ENCODE peak calls at places on chromosome X, in eight cellular contexts. K is stomach, M is ovary, N is transverse colon, I is astrocyte, Y is spleen, R is PC-9, S is left lung. C is an unnamed sample.

GRCh38 chrX:40537310-40537709 is 43.5 kb upstream of the ATP6AP2 start:
- DNase-seq in M (no peak), I (no peak), K (no peak), N (no peak), R (no peak), Y (no peak), S (no peak), C (no peak)

GRCh38 chrX:110182362-110182761 is 135.5 kb downstream of the AMMECR1 start:
- DNase-seq in N (no peak), I (no peak), K (no peak), S (no peak), R (no peak), Y (peak; percentile 35), M (no peak), C (no peak)

GRCh38 chrX:137313627-137314026 is 252.3 kb upstream of the ZIC3 start:
- DNase-seq in Y (no peak), I (no peak), M (no peak), K (no peak), N (no peak), R (no peak), S (no peak), C (no peak)

GRCh38 chrX:19682712-19683331 is 167.5 kb upstream of the MAP3K15 start:
- DNase-seq in N (peak; percentile 68), R (no peak), K (peak; percentile 55), M (peak; percentile 72), S (peak; percentile 82), I (peak; percentile 92), Y (peak; percentile 85), C (no peak)

GRCh38 chrX:116317409-116317808 is 119.0 kb upstream of the SLC6A14 start:
- DNase-seq in N (no peak), R (no peak), Y (no peak), K (peak; percentile 28), I (peak; percentile 65), S (peak; percentile 71), M (no peak), C (peak; percentile 17)

GRCh38 chrX:120244735-120245498 is 5.7 kb upstream of the ZBTB33 start:
- DNase-seq in K (peak; percentile 77), Y (peak; percentile 87), N (peak; percentile 79), S (peak; percentile 55), R (peak; percentile 81), M (peak; percentile 83), I (peak; percentile 68), C (peak; percentile 88)

GRCh38 chrX:154465601-154466000 is 7.5 kb downstream of the PLXNA3 start:
- DNase-seq in S (no peak), K (no peak), M (no peak), N (no peak), Y (no peak), R (no peak), I (no peak), C (no peak)

GRCh38 chrX:101291204-101291603 is at the start of gene TAF7L:
- DNase-seq in K (no peak), R (no peak), I (no peak), N (no peak), S (no peak), Y (no peak), M (no peak), C (no peak)

GRCh38 chrX:70434352-70434866 is 10.2 kb upstream of the DLG3 start:
- DNase-seq in S (peak; percentile 90), I (peak; percentile 58), N (peak; percentile 93), R (peak; percentile 83), K (peak; percentile 87), M (peak; percentile 89), Y (peak; percentile 89), C (peak; percentile 91)

GRCh38 chrX:105375816-105376215 is 155.3 kb upstream of the TEX13A start:
- DNase-seq in R (no peak), Y (no peak), S (no peak), I (peak; percentile 2), K (no peak), M (no peak), N (no peak), C (no peak)

GRCh38 chrX:108022491-108023089 is 22.3 kb upstream of the VSIG1 start:
- DNase-seq in S (no peak), M (no peak), N (no peak), Y (no peak), R (no peak), K (no peak), I (no peak), C (no peak)

GRCh38 chrX:68941385-68941952 is 112.6 kb downstream of the EFNB1 start:
- DNase-seq in S (no peak), Y (peak; percentile 51), N (peak; percentile 8), I (peak; percentile 60), K (no peak), M (no peak), R (no peak), C (no peak)

GRCh38 chrX:97200454-97200853 is 316.7 kb downstream of the RPA4 start:
- DNase-seq in N (no peak), M (no peak), Y (no peak), I (no peak), S (no peak), R (no peak), K (no peak), C (no peak)

GRCh38 chrX:15570145-15570544 is 30.6 kb downstream of the ACE2 start:
- DNase-seq in R (no peak), K (no peak), S (no peak), Y (no peak), M (no peak), I (no peak), N (no peak), C (no peak)

GRCh38 chrX:68732906-68733493 is 85.5 kb downstream of the STARD8 start:
- DNase-seq in N (peak; percentile 61), R (peak; percentile 54), S (peak; percentile 59), I (peak; percentile 2), M (peak; percentile 80), Y (peak; percentile 85), K (peak; percentile 71), C (peak; percentile 72)

GRCh38 chrX:39903937-39904336 is 193.8 kb downstream of the BCOR start:
- DNase-seq in I (peak; percentile 56), N (no peak), R (no peak), S (no peak), M (peak; percentile 20), Y (no peak), K (no peak), C (no peak)

GRCh38 chrX:83511208-83511607 is 3.1 kb downstream of the POU3F4 start:
- DNase-seq in M (no peak), S (no peak), N (no peak), Y (no peak), R (no peak), K (no peak), I (peak; percentile 36), C (no peak)
- TF ChIP-seq CTCF in M (no peak), S (no peak), N (no peak), Y (no peak), R (no peak), K (no peak), I (no peak), C (no peak)

DNA sequence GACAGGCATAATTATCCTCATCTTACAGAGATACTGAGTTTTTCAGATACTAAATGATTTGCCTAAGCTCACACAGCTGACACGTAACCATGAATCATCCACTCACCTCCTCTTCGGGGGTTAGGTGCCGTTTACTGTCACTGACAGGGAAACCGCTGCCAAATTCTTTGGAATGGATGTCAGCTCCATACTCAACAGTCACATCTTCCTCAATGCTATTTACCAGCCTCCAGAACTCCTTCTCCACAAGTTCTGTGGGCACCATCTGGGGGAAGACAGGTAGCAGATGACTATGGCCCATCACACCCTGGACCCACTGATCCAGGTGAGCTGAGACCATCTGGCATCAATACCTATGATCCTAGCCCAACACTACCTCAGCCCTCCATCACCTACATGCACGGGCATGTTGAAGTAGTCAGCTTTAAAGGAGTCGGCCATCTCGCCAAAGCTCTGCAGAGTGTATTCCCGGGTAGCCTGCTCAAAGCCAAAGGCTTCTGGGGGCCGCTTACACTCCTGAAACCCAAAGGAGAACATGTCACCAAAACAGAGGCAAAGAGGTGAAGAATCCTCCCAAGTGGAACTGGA is 13.5 kb downstream of the KDM5C start:
- DNase-seq in M (no peak), K (no peak), Y (no peak), S (no peak), R (no peak), I (peak; percentile 50), N (no peak), C (no peak)
- H3K27ac ChIP-seq in M (no peak overlapping the region), K (no peak overlapping the region), Y (no peak overlapping the region), S (no peak overlapping the region), R (no peak overlapping the region), I (no peak overlapping the region), N (no peak overlapping the region), C (no peak overlapping the region)

GRCh38 chrX:55489315-55490009 is at the start of gene USP51:
- DNase-seq in K (peak; percentile 42), R (no peak), S (peak; percentile 49), M (peak; percentile 78), Y (peak; percentile 82), I (no peak), N (peak; percentile 34), C (peak; percentile 50)
- TF ChIP-seq CTCF in K (no peak), R (no peak), S (no peak), M (no peak), Y (no peak), I (no peak), N (no peak), C (no peak)

GRCh38 chrX:13428055-13428786 is 108.4 kb upstream of the ATXN3L start:
- DNase-seq in S (no peak), M (no peak), N (no peak), Y (peak; percentile 68), K (no peak), R (no peak), I (peak; percentile 78), C (no peak)

GRCh38 chrX:13427441-13428054 is 107.7 kb upstream of the ATXN3L start:
- DNase-seq in K (no peak), N (no peak), S (no peak), M (no peak), I (no peak), Y (no peak), R (no peak), C (no peak)

GRCh38 chrX:13430136-13430827 is 110.4 kb upstream of the ATXN3L start:
- DNase-seq in R (no peak), K (no peak), Y (no peak), I (peak; percentile 17), S (no peak), M (no peak), N (no peak), C (no peak)

GRCh38 chrX:13432376-13432775 is 112.5 kb upstream of the ATXN3L start:
- DNase-seq in K (no peak), N (no peak), Y (no peak), R (no peak), M (no peak), S (peak; percentile 36), I (peak; percentile 98), C (peak; percentile 17)

DNA sequence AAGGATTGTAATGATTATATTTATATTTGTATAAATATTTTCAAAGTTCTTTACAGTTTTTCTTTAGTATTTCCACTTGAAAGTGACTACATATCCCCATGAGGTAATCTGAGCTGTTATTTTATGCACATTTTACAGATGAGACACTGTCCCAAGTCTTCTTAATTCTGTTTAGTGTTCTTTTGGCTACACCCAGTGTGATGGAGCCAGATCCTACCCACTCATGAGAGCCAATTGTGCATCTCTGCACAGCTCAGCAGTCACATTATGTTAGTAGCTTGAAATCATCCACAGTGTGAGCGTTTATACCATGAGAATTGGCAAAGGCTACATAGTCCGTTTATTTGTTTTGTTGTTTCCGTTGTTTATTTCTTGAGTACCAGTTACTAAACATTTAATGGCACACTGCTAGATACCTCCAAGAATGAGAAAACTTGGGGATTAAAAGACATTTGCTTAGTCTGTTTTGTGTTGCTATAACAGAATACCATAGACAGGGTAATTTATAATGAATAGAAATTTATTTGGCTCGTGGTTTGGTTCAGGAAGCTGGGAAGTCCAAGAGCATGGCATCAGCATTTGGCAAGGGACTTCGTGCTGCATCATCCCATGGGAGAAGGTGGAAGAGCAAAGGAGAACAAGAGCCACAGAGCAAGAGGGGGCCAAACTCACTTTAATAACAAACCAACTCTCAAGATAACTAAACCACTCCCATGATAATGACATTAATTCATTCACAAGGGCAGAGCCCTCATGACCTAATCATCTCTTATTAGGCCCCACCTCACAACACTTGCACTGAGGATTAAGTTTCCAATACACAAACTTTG is 113.1 kb upstream of the ATXN3L start:
- DNase-seq in I (peak; percentile 90), M (no peak), N (no peak), S (no peak), K (no peak), Y (no peak), R (no peak), C (no peak)
- H3K27ac ChIP-seq in I (peak overlapping the region; percentile 97), M (peak overlapping the region; percentile 49), N (peak overlapping the region; percentile 61), S (peak overlapping the region; percentile 5), K (no peak overlapping the region), Y (no peak overlapping the region), R (no peak overlapping the region), C (no peak overlapping the region)